ENCODE peak calls at places on chromosome 20, in ten cellular contexts. E, A, C, L, F, D, W, R, Z and O are unnamed samples.

GRCh38 chr20:45752747-45753146 is 30.6 kb downstream of the SPINT4 start:
- DNase-seq in E (no peak), A (no peak), F (no peak), W (no peak), Z (no peak), L (no peak), C (no peak), R (no peak), D (no peak), O (no peak)

GRCh38 chr20:45346291-45346718 is 1.9 kb downstream of the SDC4 start:
- DNase-seq in L (no peak), A (no peak), F (no peak), W (no peak), D (no peak), Z (peak; percentile 47), R (no peak), E (no peak), C (peak; percentile 76), O (peak; percentile 31)

GRCh38 chr20:54132612-54133433 is 41.0 kb downstream of the CYP24A1 start:
- DNase-seq in D (peak; percentile 96), R (no peak), L (peak; percentile 92), A (no peak), E (no peak), C (peak; percentile 18), W (peak; percentile 62), Z (no peak), F (peak; percentile 85), O (peak; percentile 97)

GRCh38 chr20:40807771-40808170 is 118.7 kb upstream of the MAFB start:
- DNase-seq in R (no peak), Z (no peak), D (no peak), C (no peak), L (no peak), E (no peak), W (no peak), F (no peak), A (no peak), O (no peak)

GRCh38 chr20:62900692-62901584 is 25.4 kb downstream of the DIDO1 start:
- DNase-seq in C (no peak), E (no peak), F (no peak), R (peak; percentile 43), W (no peak), Z (no peak), L (no peak), D (no peak), A (no peak), O (peak; percentile 93)

GRCh38 chr20:63706852-63707557 is 771 bp downstream of the ARFRP1 start:
- DNase-seq in W (no peak), D (peak; percentile 50), A (peak; percentile 68), C (no peak), F (no peak), E (peak; percentile 46), Z (peak; percentile 74), R (peak; percentile 74), L (no peak), O (peak; percentile 74)

GRCh38 chr20:36344517-36345132 is 38.5 kb downstream of the DLGAP4 start:
- DNase-seq in D (peak; percentile 31), W (peak; percentile 21), F (peak; percentile 4), C (no peak), A (no peak), L (peak; percentile 13), Z (no peak), R (no peak), E (no peak), O (peak; percentile 89)

GRCh38 chr20:32621914-32622584 is 36.9 kb upstream of the NOL4L start:
- DNase-seq in F (no peak), E (no peak), C (no peak), A (no peak), L (no peak), R (no peak), D (no peak), Z (no peak), W (no peak), O (no peak)

GRCh38 chr20:7742479-7742878 is 197.8 kb downstream of the HAO1 start:
- DNase-seq in D (peak; percentile 57), R (no peak), W (no peak), F (no peak), Z (no peak), L (no peak), A (no peak), C (no peak), E (no peak), O (peak; percentile 56)

GRCh38 chr20:33697129-33697528 is 10.9 kb upstream of the E2F1 start:
- DNase-seq in W (peak; percentile 45), A (no peak), D (no peak), C (no peak), L (no peak), Z (peak; percentile 86), R (no peak), E (peak; percentile 63), F (no peak), O (no peak)

GRCh38 chr20:33693741-33694645 is 7.8 kb upstream of the E2F1 start:
- DNase-seq in E (no peak), C (no peak), W (no peak), F (no peak), R (no peak), L (no peak), D (no peak), Z (peak; percentile 78), A (no peak), O (no peak)

GRCh38 chr20:33693274-33693673 is 7.1 kb upstream of the E2F1 start:
- DNase-seq in Z (no peak), A (no peak), C (no peak), R (no peak), F (no peak), E (no peak), W (no peak), L (no peak), D (no peak), O (no peak)

GRCh38 chr20:33696448-33696847 is 10.3 kb upstream of the E2F1 start:
- DNase-seq in A (no peak), R (no peak), D (no peak), W (no peak), F (no peak), L (no peak), Z (no peak), C (no peak), E (no peak), O (no peak)

DNA sequence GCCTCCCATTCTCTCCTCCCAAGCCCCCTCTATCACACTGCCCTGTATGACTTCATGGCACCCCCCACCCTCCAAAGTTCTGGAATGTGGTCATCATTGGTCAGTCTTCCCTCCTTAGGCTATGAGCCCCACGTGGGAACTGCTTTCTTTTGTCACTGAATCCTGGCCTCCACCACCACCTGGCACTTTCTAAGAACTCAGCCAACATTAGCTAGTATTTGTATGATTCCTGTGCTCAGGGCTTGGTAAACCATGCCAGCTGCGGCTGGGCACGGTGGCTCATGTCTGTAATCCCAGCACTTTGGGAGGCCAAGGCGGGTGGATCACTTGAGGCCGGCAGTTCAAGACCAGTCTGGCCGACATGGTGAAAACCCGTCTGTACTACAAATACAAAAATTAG is 8.5 kb upstream of the E2F1 start:
- DNase-seq in L (no peak), R (no peak), A (no peak), D (no peak), F (no peak), C (no peak), W (no peak), E (no peak), Z (no peak), O (no peak)
- H3K27ac ChIP-seq in L (no peak overlapping the region), R (no peak overlapping the region), A (no peak overlapping the region), D (no peak overlapping the region), F (no peak overlapping the region), C (no peak overlapping the region), W (peak overlapping the region; percentile 83), E (peak overlapping the region; percentile 36), Z (peak overlapping the region; percentile 72), O (no peak overlapping the region)

GRCh38 chr20:52003415-52003814 is 188.2 kb downstream of the ZFP64 start:
- DNase-seq in F (no peak), L (no peak), A (no peak), R (no peak), Z (no peak), C (no peak), D (no peak), E (no peak), W (no peak), O (no peak)
- H3K27ac ChIP-seq in F (no peak overlapping the region), L (no peak overlapping the region), A (no peak overlapping the region), R (no peak overlapping the region), Z (no peak overlapping the region), C (no peak overlapping the region), D (no peak overlapping the region), E (no peak overlapping the region), W (no peak overlapping the region), O (no peak overlapping the region)

DNA sequence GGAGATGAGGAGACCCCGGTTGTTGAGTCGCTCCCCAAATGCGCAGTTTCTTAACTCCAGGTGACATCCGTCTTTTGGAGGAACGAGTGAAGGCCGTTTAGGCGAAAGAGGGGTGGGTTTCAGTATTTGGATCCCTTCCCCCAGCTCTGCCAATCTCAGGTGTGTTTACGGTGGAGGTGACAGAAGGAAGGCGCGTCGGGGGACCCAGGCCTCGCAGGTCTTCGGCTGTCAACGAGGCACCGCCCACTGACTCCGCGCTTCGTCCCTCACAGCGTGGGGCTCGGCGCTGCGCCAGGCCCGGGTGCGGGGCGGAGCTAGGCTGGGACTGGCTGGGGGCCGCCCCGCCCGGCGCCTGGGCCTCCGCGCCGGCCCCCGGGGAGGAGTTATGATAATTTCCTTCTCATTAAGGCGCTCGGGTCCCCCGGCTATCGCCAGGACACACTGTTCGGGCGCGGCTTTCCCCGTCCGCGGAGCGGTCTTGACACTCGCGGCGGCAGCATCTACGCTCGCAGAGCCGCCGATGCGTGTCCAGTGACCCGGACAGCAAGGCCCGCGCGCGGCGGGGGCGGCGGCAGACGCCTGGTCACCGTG is at the start of gene TFAP2C:
- DNase-seq in R (no peak), C (no peak), D (peak; percentile 29), E (peak; percentile 62), Z (peak; percentile 72), W (peak; percentile 19), A (no peak), F (no peak), L (peak; percentile 54), O (peak; percentile 98)
- H3K27ac ChIP-seq in R (no peak within 1 kb of the TSS), C (no peak within 1 kb of the TSS), D (no peak within 1 kb of the TSS), E (peak within 1 kb of the TSS; percentile 82), Z (no peak within 1 kb of the TSS), W (no peak within 1 kb of the TSS), A (no peak within 1 kb of the TSS), F (no peak within 1 kb of the TSS), L (peak within 1 kb of the TSS; percentile 65), O (peak within 1 kb of the TSS; percentile 70)

GRCh38 chr20:19760371-19760721 is 2.3 kb downstream of the RIN2 start:
- DNase-seq in L (no peak), A (no peak), Z (no peak), D (no peak), W (no peak), E (no peak), C (no peak), F (no peak), R (no peak), O (no peak)

GRCh38 chr20:19764207-19764606 is 6.1 kb downstream of the RIN2 start:
- DNase-seq in R (no peak), F (no peak), E (no peak), Z (no peak), A (no peak), L (no peak), W (no peak), D (no peak), C (no peak), O (no peak)

GRCh38 chr20:19765266-19765665 is 7.2 kb downstream of the RIN2 start:
- DNase-seq in Z (no peak), L (no peak), W (no peak), C (no peak), E (no peak), F (no peak), R (no peak), A (no peak), D (no peak), O (no peak)

GRCh38 chr20:19758888-19759331 is 852 bp downstream of the RIN2 start:
- DNase-seq in C (peak; percentile 57), Z (peak; percentile 92), L (no peak), R (no peak), W (peak; percentile 46), E (peak; percentile 93), D (no peak), F (no peak), A (no peak), O (no peak)

GRCh38 chr20:19761853-19762252 is 3.8 kb downstream of the RIN2 start:
- DNase-seq in D (no peak), Z (no peak), W (no peak), E (no peak), F (no peak), A (no peak), R (no peak), L (no peak), C (no peak), O (no peak)
- H3K27ac ChIP-seq in D (no peak overlapping the region), Z (no peak overlapping the region), W (no peak overlapping the region), E (peak overlapping the region; percentile 98), F (no peak overlapping the region), A (no peak overlapping the region), R (no peak overlapping the region), L (no peak overlapping the region), C (no peak overlapping the region), O (no peak overlapping the region)